ENCODE peak calls at places on chromosome 6, in six cellular contexts. H is CD4-positive, alpha-beta memory T cell; N is dorsolateral prefrontal cortex; S is spleen; I is uterus; F is psoas muscle. V is an unnamed sample.

GRCh38 chr6:80610821-80611220 is 504.4 kb downstream of the BCKDHB start:
- DNase-seq in I (no peak), S (no peak), H (no peak), N (no peak), F (no peak), V (peak; percentile 52)

GRCh38 chr6:146546440-146546839 is 2.8 kb downstream of the RAB32 start:
- DNase-seq in H (no peak), S (no peak), I (peak; percentile 39), N (no peak), F (no peak), V (peak; percentile 42)

GRCh38 chr6:128303870-128304269 is 216.5 kb downstream of the PTPRK start:
- DNase-seq in I (no peak), H (no peak), S (no peak), N (no peak), F (no peak), V (no peak)

GRCh38 chr6:160337991-160338390 is 10.2 kb upstream of the SLC22A3 start:
- DNase-seq in F (no peak), N (no peak), S (no peak), H (no peak), I (no peak), V (no peak)

GRCh38 chr6:43141644-43142043 is 29.4 kb upstream of the SRF start:
- DNase-seq in F (no peak), H (no peak), N (no peak), S (no peak), I (no peak), V (no peak)

GRCh38 chr6:80165143-80165542 is 58.7 kb downstream of the BCKDHB start:
- DNase-seq in H (no peak), S (no peak), N (no peak), F (no peak), I (no peak), V (no peak)

GRCh38 chr6:39083111-39083702 is 31.8 kb downstream of the SAYSD1 start:
- DNase-seq in H (no peak), I (no peak), N (no peak), S (no peak), F (no peak), V (no peak)

GRCh38 chr6:129200151-129200550 is 317.2 kb downstream of the LAMA2 start:
- DNase-seq in I (no peak), F (no peak), H (no peak), N (no peak), S (no peak), V (no peak)

GRCh38 chr6:39927159-39927558 is 7.1 kb downstream of the MOCS1 start:
- DNase-seq in F (no peak), S (no peak), H (no peak), N (peak; percentile 61), I (no peak), V (peak; percentile 28)

GRCh38 chr6:56570434-56571359 is 72.0 kb downstream of the DST start:
- DNase-seq in I (no peak), F (no peak), H (no peak), S (no peak), N (no peak), V (no peak)

GRCh38 chr6:65088575-65088974 is 618.5 kb downstream of the EYS start:
- DNase-seq in I (no peak), F (no peak), S (no peak), H (no peak), N (no peak), V (no peak)

GRCh38 chr6:134594881-134595280 is 277.0 kb upstream of the SGK1 start:
- DNase-seq in S (no peak), I (no peak), F (no peak), H (no peak), N (no peak), V (no peak)

GRCh38 chr6:149457316-149457884 is 27.4 kb downstream of the ZC3H12D start:
- DNase-seq in N (peak; percentile 24), I (no peak), F (peak; percentile 32), H (no peak), S (peak; percentile 25), V (no peak)

GRCh38 chr6:111757342-111757741 is 115.9 kb downstream of the FYN start:
- DNase-seq in F (no peak), N (no peak), S (no peak), H (peak; percentile 60), I (no peak), V (no peak)

GRCh38 chr6:87743454-87743853 is 41.4 kb upstream of the AKIRIN2 start:
- DNase-seq in H (no peak), F (no peak), N (no peak), S (no peak), I (no peak), V (no peak)

GRCh38 chr6:73586416-73586974 is 65.7 kb upstream of the EEF1A1 start:
- DNase-seq in N (no peak), F (no peak), H (no peak), I (no peak), S (no peak), V (peak; percentile 21)
- H3K4me3 ChIP-seq in N (no peak overlapping the region), F (peak overlapping the region; percentile 46), H (peak overlapping the region; percentile 56), I (peak overlapping the region; percentile 18), S (peak overlapping the region; percentile 2), V (peak overlapping the region; percentile 32)

GRCh38 chr6:10395946-10396577 is 18.8 kb downstream of the TFAP2A start:
- DNase-seq in H (no peak), N (no peak), I (no peak), S (no peak), F (no peak), V (no peak)
- H3K27me3 ChIP-seq in H (peaks cover 35% of the 10 kb centered on the region), N (peaks cover 99% of the 10 kb centered on the region), I (peaks cover 3% of the 10 kb centered on the region), S (peaks cover 100% of the 10 kb centered on the region), F (peaks cover 33% of the 10 kb centered on the region), V (no peaks in the 10 kb centered on the region)

DNA sequence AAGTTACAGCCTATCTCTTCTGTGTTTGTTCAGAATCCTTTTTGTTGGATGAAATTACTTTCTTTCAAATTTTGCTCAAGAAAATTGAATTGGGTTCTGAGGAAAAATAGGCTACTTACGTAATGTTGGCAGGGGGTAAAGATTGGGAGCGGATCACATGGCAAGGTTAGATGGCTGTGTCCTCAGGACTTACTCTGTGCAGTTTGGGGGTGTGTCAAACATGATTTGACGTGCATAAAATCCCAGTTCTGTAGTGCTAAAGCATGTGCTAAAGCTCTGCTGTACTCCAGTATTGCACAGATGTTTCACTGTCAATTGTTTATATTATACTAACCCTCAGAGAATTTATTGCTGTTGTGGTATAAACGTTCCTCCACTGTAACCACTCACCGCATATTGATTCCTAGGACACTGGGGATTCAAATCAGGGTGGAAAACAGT is 2.6 kb downstream of the NT5E start:
- DNase-seq in F (no peak), N (no peak), I (no peak), S (no peak), H (no peak), V (peak; percentile 49)
- H3K4me3 ChIP-seq in F (peak overlapping the region; percentile 69), N (peak overlapping the region; percentile 71), I (peak overlapping the region; percentile 68), S (no peak overlapping the region), H (no peak overlapping the region), V (peak overlapping the region; percentile 73)

GRCh38 chr6:3623451-3624267 is 127.9 kb downstream of the PXDC1 start:
- DNase-seq in F (no peak), N (no peak), H (no peak), I (no peak), S (peak; percentile 33), V (no peak)
- H3K27me3 ChIP-seq in F (no peaks in the 10 kb centered on the region), N (no peaks in the 10 kb centered on the region), H (peaks cover 4% of the 10 kb centered on the region), I (no peaks in the 10 kb centered on the region), S (peaks cover 61% of the 10 kb centered on the region), V (no peaks in the 10 kb centered on the region)

DNA sequence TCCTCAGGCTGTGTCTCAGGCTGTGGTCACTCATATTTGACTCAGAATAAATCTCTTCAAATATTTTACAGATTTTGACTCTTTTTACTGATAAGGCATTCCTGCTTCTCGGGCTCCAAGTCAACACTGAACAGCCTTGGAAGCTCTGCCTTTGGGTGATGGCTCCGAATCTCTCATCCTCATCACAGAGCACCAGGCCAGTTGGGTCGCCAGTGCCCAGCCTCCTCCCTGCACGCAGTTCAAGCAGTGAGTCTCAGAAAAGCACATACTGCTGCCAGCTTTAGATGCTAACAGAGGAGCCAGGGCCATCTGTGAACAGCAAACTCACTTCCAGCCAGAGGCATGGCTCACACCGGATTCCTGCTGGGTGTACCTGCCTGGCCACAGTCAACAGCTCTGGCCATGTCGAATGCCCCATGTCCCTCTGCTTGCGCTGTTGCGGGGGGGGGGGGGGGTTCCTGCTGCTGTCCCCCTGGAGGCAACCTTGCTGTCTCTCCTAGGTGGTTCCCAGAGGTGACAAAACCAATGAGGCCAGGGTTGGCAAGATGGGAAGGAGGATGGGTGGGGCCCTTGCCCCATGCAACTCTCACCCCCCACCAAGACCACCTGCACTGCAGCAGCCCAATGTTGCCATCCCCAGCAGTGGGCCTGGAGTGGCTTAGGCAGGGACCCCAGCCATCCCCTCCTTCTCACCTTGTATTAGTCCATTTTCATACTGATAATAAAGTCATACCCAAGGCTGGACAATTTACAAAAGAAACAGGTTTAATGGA is 248.8 kb downstream of the ERMARD start:
- DNase-seq in F (no peak), I (no peak), H (no peak), S (no peak), N (peak; percentile 20), V (no peak)
- H3K4me3 ChIP-seq in F (no peak overlapping the region), I (no peak overlapping the region), H (no peak overlapping the region), S (no peak overlapping the region), N (no peak overlapping the region), V (no peak overlapping the region)

DNA sequence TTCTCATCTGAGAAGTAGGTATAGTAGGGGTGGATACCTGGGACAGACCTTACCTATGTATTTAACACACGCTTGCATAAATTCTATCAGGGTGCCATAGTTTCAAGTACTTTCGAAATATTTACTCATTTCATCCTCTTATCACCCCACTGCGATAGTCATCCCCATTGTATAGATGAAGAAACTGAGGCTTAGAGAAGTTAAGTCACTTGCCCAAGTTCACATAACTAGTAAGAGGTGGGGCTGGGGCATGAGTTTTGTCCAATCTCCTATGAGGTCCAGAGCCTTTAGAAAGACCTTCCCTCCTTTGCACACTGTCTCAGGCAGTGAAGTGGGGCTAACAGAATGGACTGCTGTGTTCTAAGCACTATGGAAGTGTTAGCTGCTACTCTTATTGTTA is 6.2 kb downstream of the TULP1 start:
- DNase-seq in I (no peak), N (no peak), H (no peak), S (no peak), F (no peak), V (no peak)
- H3K27me3 ChIP-seq in I (no peaks in the 10 kb centered on the region), N (peaks cover 20% of the 10 kb centered on the region), H (peaks cover 6% of the 10 kb centered on the region), S (peaks cover 79% of the 10 kb centered on the region), F (no peaks in the 10 kb centered on the region), V (no peaks in the 10 kb centered on the region)

GRCh38 chr6:107444277-107444676 is 15.1 kb downstream of the PDSS2 start:
- DNase-seq in H (no peak), N (no peak), I (no peak), F (no peak), S (no peak), V (no peak)
- H3K4me3 ChIP-seq in H (no peak overlapping the region), N (no peak overlapping the region), I (no peak overlapping the region), F (no peak overlapping the region), S (no peak overlapping the region), V (no peak overlapping the region)

GRCh38 chr6:10883312-10884244 is 1.7 kb upstream of the GCM2 start:
- DNase-seq in S (no peak), I (no peak), F (no peak), N (no peak), H (no peak), V (no peak)
- H3K27me3 ChIP-seq in S (peaks cover 99% of the 10 kb centered on the region), I (no peaks in the 10 kb centered on the region), F (no peaks in the 10 kb centered on the region), N (peaks cover 63% of the 10 kb centered on the region), H (peaks cover 17% of the 10 kb centered on the region), V (peaks cover 8% of the 10 kb centered on the region)

GRCh38 chr6:16828058-16828457 is 66.8 kb upstream of the ATXN1 start:
- DNase-seq in H (no peak), I (no peak), N (no peak), F (no peak), S (no peak), V (no peak)
- H3K4me3 ChIP-seq in H (no peak overlapping the region), I (no peak overlapping the region), N (no peak overlapping the region), F (no peak overlapping the region), S (no peak overlapping the region), V (no peak overlapping the region)

V was measured in MG63.